ENCODE peak calls at places on chromosomes 2 and 18, in eight cellular contexts. B is MM.1S, G is mammary epithelial cell, C is neural progenitor cell, U is SJSA1, N is colonic mucosa, W is fibroblast of lung, L is kidney. K is an unnamed sample. For H3K9me3 and H3K4me1, the result is how much of the 10 kb centered on the place peaks cover.

GRCh38 chr2:120647487-120647886 is 88.2 kb upstream of the GLI2 start:
- DNase-seq in B (no peak), G (peak), C (no peak), U (no peak), N (no peak), W (peak), L (no peak), K (peak)

GRCh38 chr2:72851333-72851732 is 25.5 kb upstream of the EXOC6B start:
- DNase-seq in B (no peak), G (no peak), C (no peak), U (no peak), N (no peak), W (no peak), L (no peak), K (no peak)

GRCh38 chr2:48452108-48452507 is 77.8 kb upstream of the STON1 start:
- DNase-seq in B (no peak), G (no peak), C (peak), U (no peak), N (no peak), W (no peak), L (no peak), K (peak)

GRCh38 chr2:70305531-70305930 is 3.7 kb upstream of the FAM136A start:
- DNase-seq in B (no peak), G (peak), C (no peak), U (no peak), N (no peak), W (no peak), L (no peak), K (no peak)

GRCh38 chr2:109736177-109736827 is 57.8 kb upstream of the RGPD5 start:
- DNase-seq in B (peak), G (peak), C (peak), U (peak), N (peak), W (peak), L (no peak), K (peak)

GRCh38 chr2:84631047-84631446 is 114.7 kb downstream of the DNAH6 start:
- DNase-seq in B (peak), G (peak), C (peak), U (peak), N (no peak), W (peak), L (no peak), K (peak)

GRCh38 chr2:169827272-169828140 is at the start of gene UBR3:
- DNase-seq in B (peak), G (peak), C (peak), U (peak), N (peak), W (peak), L (peak), K (peak)

GRCh38 chr2:96819101-96819875 is 3.2 kb downstream of the CNNM3 start:
- DNase-seq in B (no peak), G (no peak), C (no peak), U (no peak), N (peak), W (no peak), L (peak), K (peak)

GRCh38 chr18:48459016-48459415 is 49.8 kb upstream of the ZBTB7C start:
- DNase-seq in B (no peak), G (peak), C (no peak), U (no peak), N (no peak), W (no peak), L (no peak), K (no peak)

GRCh38 chr2:128789776-128790455 is 471.2 kb upstream of the HS6ST1 start:
- DNase-seq in B (no peak), G (no peak), C (no peak), U (no peak), N (peak), W (no peak), L (no peak), K (no peak)

GRCh38 chr2:37630298-37630697 is 41.1 kb downstream of the CDC42EP3 start:
- DNase-seq in B (no peak), G (no peak), C (no peak), U (no peak), N (no peak), W (no peak), L (no peak), K (no peak)

GRCh38 chr2:169693344-169693743 is 861 bp downstream of the CFAP210 start:
- DNase-seq in B (no peak), G (no peak), C (no peak), U (no peak), N (no peak), W (no peak), L (no peak), K (no peak)

GRCh38 chr2:23235292-23235691 is 149.7 kb upstream of the KLHL29 start:
- DNase-seq in B (no peak), G (no peak), C (no peak), U (no peak), N (no peak), W (no peak), L (no peak), K (no peak)

GRCh38 chr2:68771211-68771721 is 36.7 kb downstream of the ARHGAP25 start:
- DNase-seq in B (no peak), G (no peak), C (no peak), U (no peak), N (no peak), W (peak), L (no peak), K (no peak)

GRCh38 chr2:69917854-69918253 is 2.9 kb downstream of the MXD1 start:
- DNase-seq in B (no peak), G (peak), C (no peak), U (peak), N (no peak), W (peak), L (no peak), K (peak)

GRCh38 chr2:140275427-140275826 is 1495.2 kb upstream of the NXPH2 start:
- DNase-seq in B (no peak), G (peak), C (no peak), U (no peak), N (no peak), W (no peak), L (no peak), K (no peak)

GRCh38 chr2:38377501-38378258 is 607 bp upstream of the ATL2 start:
- DNase-seq in B (peak), G (no peak), C (no peak), U (no peak), N (peak), W (peak), L (no peak), K (peak)

GRCh38 chr2:37350034-37350433 is 5.6 kb downstream of the QPCT start:
- DNase-seq in B (peak), G (no peak), C (no peak), U (no peak), N (peak), W (peak), L (peak), K (no peak)

GRCh38 chr2:226903179-226903578 is 67.3 kb downstream of the RHBDD1 start:
- DNase-seq in B (no peak), G (peak), C (no peak), U (peak), N (no peak), W (peak), L (no peak), K (no peak)

GRCh38 chr2:36277146-36277808 is 78.3 kb upstream of the CRIM1 start:
- DNase-seq in B (no peak), G (peak), C (no peak), U (peak), N (no peak), W (peak), L (no peak), K (peak)

GRCh38 chr2:33022989-33023731 is 76.4 kb downstream of the LTBP1 start:
- DNase-seq in B (no peak), G (peak), C (no peak), U (peak), N (no peak), W (peak), L (no peak), K (peak)

GRCh38 chr2:171956135-171956830 is 34.0 kb downstream of the HAT1 start:
- DNase-seq in B (no peak), G (no peak), C (no peak), U (no peak), N (no peak), W (peak), L (no peak), K (no peak)

GRCh38 chr18:24817150-24818068 is 357.0 kb downstream of the HRH4 start:
- DNase-seq in B (no peak), G (no peak), C (peak), U (no peak), N (no peak), W (no peak), L (no peak), K (no peak)

GRCh38 chr2:232420463-232421188 is 14.0 kb downstream of the ALPG start:
- DNase-seq in B (no peak), G (peak), C (peak), U (no peak), N (peak), W (no peak), L (no peak), K (peak)

GRCh38 chr18:57052173-57052572 is 94.7 kb upstream of the BOD1L2 start:
- DNase-seq in B (peak), G (no peak), C (no peak), U (no peak), N (no peak), W (no peak), L (no peak), K (no peak)

GRCh38 chr18:80009661-80010550 is 21.5 kb upstream of the TXNL4A start:
- DNase-seq in B (no peak), G (peak), C (no peak), U (peak), N (no peak), W (peak), L (no peak), K (peak)

GRCh38 chr2:151976945-151977353 is 121.9 kb downstream of the CACNB4 start:
- DNase-seq in B (peak), G (no peak), C (no peak), U (no peak), N (no peak), W (no peak), L (no peak), K (no peak)

GRCh38 chr2:61436092-61436491 is 34.8 kb downstream of the USP34 start:
- DNase-seq in B (no peak), G (no peak), C (no peak), U (peak), N (no peak), W (no peak), L (no peak), K (peak)
- H3K9me3 ChIP-seq in B (under half), G (under half), C (under half), U (under half), N (under half), W (under half), L (under half), K (under half)

GRCh38 chr2:101415220-101415619 is 27.9 kb upstream of the CREG2 start:
- DNase-seq in B (no peak), G (no peak), C (no peak), U (no peak), N (no peak), W (no peak), L (no peak), K (no peak)
- H3K4me1 ChIP-seq in B (under half), G (under half), C (under half), U (under half), N (under half), W (under half), L (under half), K (under half)

DNA sequence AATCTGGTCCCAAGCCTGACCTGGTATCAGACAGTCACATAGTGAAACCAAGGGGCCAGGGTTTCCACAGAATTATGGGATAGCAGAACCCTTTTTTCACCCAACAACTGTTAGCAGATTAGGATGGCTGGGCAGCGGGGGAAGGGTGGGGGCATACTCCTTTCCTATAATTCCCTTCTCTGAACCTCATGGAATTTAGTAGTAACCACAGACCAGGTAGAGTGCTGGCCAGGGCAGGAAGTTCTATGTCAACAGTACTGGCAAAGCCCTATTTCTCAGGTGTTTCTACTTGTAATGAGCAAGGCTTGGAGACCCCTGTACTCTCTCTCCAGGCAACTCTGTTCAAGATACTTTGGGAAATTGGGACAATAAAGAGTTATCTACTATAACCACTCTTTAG is 174.6 kb downstream of the THADA start:
- DNase-seq in B (peak), G (peak), C (no peak), U (no peak), N (no peak), W (no peak), L (no peak), K (no peak)
- H3K27ac ChIP-seq in B (peak), G (no peak), C (no peak), U (no peak), N (no peak), W (no peak), L (no peak), K (no peak)

GRCh38 chr18:33900638-33901037 is 322.6 kb downstream of the ASXL3 start:
- DNase-seq in B (no peak), G (no peak), C (no peak), U (no peak), N (no peak), W (no peak), L (no peak), K (no peak)
- H3K9me3 ChIP-seq in B (under half), G (under half), C (under half), U (under half), N (under half), W (under half), L (under half), K (under half)

DNA sequence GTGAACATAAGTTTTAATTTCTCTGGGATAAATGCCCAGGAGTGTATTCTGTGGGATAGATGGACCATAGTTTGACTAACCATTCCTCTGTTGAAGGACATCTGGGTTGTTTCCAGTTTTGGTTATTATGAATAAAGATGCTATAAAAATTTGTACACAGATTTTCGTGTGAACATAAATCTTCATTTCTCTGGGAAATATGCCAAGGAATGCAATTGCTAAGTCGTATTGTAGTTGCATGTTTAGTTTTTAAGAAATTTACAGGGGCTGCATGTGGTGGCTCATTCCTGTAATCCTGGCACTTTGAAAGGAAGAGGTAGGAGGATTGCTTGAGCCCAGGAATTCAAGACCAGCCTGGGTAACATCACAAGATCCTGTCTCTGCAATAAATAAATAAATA is 6.9 kb upstream of the SLC11A1 start:
- DNase-seq in B (no peak), G (no peak), C (no peak), U (no peak), N (no peak), W (peak), L (no peak), K (peak)
- H3K4me1 ChIP-seq in B (under half), G (under half), C (under half), U (under half), N (under half), W (under half), L (under half), K (under half)